ENCODE peak calls at places on chromosomes 6 and 20, in four cellular contexts. One of them, this sample, is unnamed.

GRCh38 chr6:15351631-15352030 is 105.8 kb downstream of the JARID2 start:
- DNase-seq in K562: no peak
- DNase-seq in GM12878: no peak
- DNase-seq in HepG2: no peak
- DNase-seq in this sample: no peak

GRCh38 chr6:66496659-66497058 is 789.6 kb upstream of the EYS start:
- DNase-seq in K562: no peak
- DNase-seq in GM12878: no peak
- DNase-seq in HepG2: peak
- DNase-seq in this sample: peak

GRCh38 chr20:21361266-21361665 is 36.1 kb downstream of the NKX2-4 start:
- DNase-seq in GM12878: no peak
- DNase-seq in HepG2: no peak
- DNase-seq in K562: no peak
- DNase-seq in this sample: no peak

GRCh38 chr20:38203337-38204003 is 38.4 kb upstream of the TGM2 start:
- DNase-seq in HepG2: no peak
- DNase-seq in GM12878: no peak
- DNase-seq in K562: no peak
- DNase-seq in this sample: no peak

GRCh38 chr20:22958390-22958789 is 76.7 kb upstream of the SSTR4 start:
- DNase-seq in HepG2: no peak
- DNase-seq in K562: no peak
- DNase-seq in GM12878: no peak
- DNase-seq in this sample: no peak

GRCh38 chr6:169894377-169894960 is 143.0 kb downstream of the ERMARD start:
- DNase-seq in K562: no peak
- DNase-seq in HepG2: no peak
- DNase-seq in GM12878: no peak
- DNase-seq in this sample: no peak

GRCh38 chr20:62320581-62321354 is 18.0 kb downstream of the ADRM1 start:
- DNase-seq in HepG2: no peak
- DNase-seq in GM12878: no peak
- DNase-seq in K562: peak
- DNase-seq in this sample: peak

GRCh38 chr6:17905611-17906592 is 81.5 kb downstream of the KIF13A start:
- DNase-seq in K562: no peak
- DNase-seq in GM12878: no peak
- DNase-seq in HepG2: no peak
- DNase-seq in this sample: no peak

GRCh38 chr6:125586074-125586473 is 163.4 kb upstream of the HEY2 start:
- DNase-seq in GM12878: no peak
- DNase-seq in K562: no peak
- DNase-seq in HepG2: no peak
- DNase-seq in this sample: no peak

DNA sequence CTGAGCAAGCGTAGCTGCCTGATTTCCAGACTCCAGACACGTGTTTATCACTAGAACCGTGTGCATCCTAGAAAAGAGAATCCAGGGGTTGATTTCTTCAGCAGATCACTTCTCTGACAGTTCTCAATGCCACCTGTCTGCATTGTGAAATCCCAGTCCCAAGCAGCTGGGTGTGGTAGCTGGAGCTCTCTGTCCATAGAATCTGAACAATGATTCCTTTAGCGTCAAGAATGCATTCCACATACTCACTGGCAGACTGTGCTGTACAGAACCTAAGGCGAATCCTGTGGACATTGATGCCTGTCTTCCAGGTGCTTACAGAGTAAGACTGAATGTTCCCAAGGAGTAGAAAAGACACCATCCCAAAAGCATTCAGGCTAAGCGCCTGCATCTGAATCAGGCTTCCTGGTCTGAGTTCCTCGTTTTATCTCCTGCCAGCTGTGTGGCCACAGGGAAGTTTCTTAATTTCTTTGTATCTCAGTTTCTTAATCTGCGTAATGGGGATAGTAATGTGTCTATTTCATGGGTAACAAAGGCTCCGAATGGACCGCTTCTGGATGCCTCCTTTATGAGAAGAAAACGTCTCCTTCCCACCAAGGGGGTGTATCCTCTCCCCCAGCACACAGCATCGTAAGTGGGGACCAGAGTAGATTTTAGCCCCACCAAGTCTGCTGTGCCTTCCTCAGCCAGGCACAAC is 10.4 kb upstream of the TRAF3IP2 start:
- DNase-seq in HepG2: peak
- DNase-seq in K562: no peak
- DNase-seq in GM12878: no peak
- DNase-seq in this sample: no peak
- TF ChIP-seq FOXK2 in HepG2: no peak
- TF ChIP-seq FOXK2 in K562: no peak
- TF ChIP-seq FOXK2 in GM12878: no peak
- TF ChIP-seq FOXK2 in this sample: no peak

GRCh38 chr6:53391170-53391569 is 42.4 kb upstream of the ELOVL5 start:
- DNase-seq in GM12878: no peak
- DNase-seq in K562: no peak
- DNase-seq in HepG2: no peak
- DNase-seq in this sample: no peak
- TF ChIP-seq FOXM1 in GM12878: no peak
- TF ChIP-seq FOXM1 in K562: no peak
- TF ChIP-seq FOXM1 in HepG2: no peak
- TF ChIP-seq FOXM1 in this sample: no peak

DNA sequence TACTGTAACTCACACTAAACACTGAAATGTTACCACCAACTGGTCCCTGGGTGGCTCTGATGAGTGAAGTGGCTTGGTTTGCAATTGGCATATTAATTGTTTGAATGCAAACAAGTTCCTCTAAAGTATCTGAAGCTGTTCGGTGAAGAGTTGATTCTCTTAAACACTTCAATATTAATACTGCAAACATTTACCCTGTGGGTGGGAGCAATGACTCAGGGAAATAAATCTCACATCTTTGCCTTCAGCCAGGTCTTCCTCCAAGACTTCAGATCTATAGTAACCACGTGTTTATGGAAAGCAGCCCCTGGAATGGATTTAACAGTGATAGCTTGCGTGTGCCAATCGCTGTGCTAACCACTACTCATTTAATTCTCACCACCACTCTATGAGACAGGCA is 176.0 kb downstream of the MAFB start:
- DNase-seq in K562: no peak
- DNase-seq in GM12878: no peak
- DNase-seq in HepG2: no peak
- DNase-seq in this sample: no peak
- TF ChIP-seq FOXK2 in K562: no peak
- TF ChIP-seq FOXK2 in GM12878: no peak
- TF ChIP-seq FOXK2 in HepG2: no peak
- TF ChIP-seq FOXK2 in this sample: no peak

DNA sequence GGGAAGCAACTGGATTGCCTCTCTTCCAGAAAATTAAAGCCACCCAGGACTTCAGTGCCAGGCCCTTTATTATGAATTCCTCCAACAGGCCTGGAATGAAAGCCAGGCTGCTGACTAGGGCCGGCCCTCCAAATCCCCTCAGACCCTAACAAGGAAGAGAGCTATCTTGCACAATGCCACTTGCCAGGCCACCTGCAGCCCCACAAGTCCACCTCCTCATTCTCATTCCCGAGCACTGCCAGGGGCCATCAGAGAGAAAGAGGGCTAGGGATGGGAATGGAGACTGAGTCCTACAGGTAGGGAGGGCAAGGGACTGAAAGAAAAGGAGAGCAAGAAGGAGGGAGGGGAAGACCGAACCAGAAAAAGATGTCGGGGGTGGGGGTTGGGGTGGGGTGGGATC is 86.5 kb downstream of the MRPL14 start:
- DNase-seq in K562: no peak
- DNase-seq in HepG2: no peak
- DNase-seq in GM12878: no peak
- DNase-seq in this sample: no peak
- TF ChIP-seq FOXM1 in K562: no peak
- TF ChIP-seq FOXM1 in HepG2: no peak
- TF ChIP-seq FOXM1 in GM12878: no peak
- TF ChIP-seq FOXM1 in this sample: no peak

GRCh38 chr20:14232650-14233049 is 104.8 kb downstream of the FLRT3 start:
- DNase-seq in K562: no peak
- DNase-seq in GM12878: peak
- DNase-seq in HepG2: no peak
- DNase-seq in this sample: no peak

GRCh38 chr20:14235355-14235754 is 102.1 kb downstream of the FLRT3 start:
- DNase-seq in K562: no peak
- DNase-seq in HepG2: no peak
- DNase-seq in GM12878: no peak
- DNase-seq in this sample: no peak

DNA sequence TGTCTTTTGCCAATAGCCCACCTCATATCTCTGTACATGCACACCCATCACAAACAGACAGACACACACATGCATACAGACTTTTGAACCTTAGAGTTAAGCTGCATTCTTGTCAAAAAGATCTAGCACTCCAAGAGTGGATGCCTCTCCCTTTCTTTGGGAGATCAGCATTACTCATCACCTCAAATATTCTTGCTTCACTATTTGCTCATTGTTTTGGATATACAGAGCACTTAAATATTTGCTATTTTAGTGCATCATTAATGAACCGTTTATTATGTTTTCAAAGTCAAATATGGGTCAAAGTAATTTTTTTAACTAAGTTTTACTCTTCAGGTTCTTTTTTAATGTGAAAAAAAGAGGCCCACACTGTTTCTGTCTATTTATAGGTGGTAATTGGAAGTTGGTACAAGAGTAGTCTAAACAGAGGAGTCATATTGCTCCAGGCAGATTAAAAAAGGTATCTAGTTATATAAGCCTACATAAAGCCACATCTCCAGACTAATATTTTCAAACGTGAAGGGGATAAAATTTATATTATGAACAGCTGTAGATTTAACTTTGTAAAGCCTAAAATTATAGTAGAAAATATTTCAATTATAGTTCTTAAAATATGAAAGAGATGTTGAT is 102.6 kb downstream of the FLRT3 start:
- DNase-seq in K562: no peak
- DNase-seq in HepG2: no peak
- DNase-seq in GM12878: no peak
- DNase-seq in this sample: no peak
- TF ChIP-seq FOXK2 in K562: no peak
- TF ChIP-seq FOXK2 in HepG2: no peak
- TF ChIP-seq FOXK2 in GM12878: no peak
- TF ChIP-seq FOXK2 in this sample: no peak

GRCh38 chr6:121319112-121319553 is 15.1 kb downstream of the TBC1D32 start:
- DNase-seq in GM12878: no peak
- DNase-seq in K562: no peak
- DNase-seq in HepG2: peak
- DNase-seq in this sample: peak
- TF ChIP-seq FOXM1 in GM12878: no peak
- TF ChIP-seq FOXM1 in K562: no peak
- TF ChIP-seq FOXM1 in HepG2: no peak
- TF ChIP-seq FOXM1 in this sample: no peak

This sample was measured in HEK293T.